ENCODE peak calls at places on chromosome 3, in ten cellular contexts. K is adrenal gland, U is HS-5, F is HuH-7, G is GM18507, C is COR-L47, T is RWPE1, L is psoas muscle, Y is SK-N-MC, V is Daoy. M is an unnamed sample.
A peak's percentile ranks its signal among the peaks of the same experiment; 100 is the strongest.

GRCh38 chr3:17175187-17175839 is 290.6 kb downstream of the PLCL2 start:
- DNase-seq in K (no peak), U (peak; percentile 68), F (no peak), G (no peak), C (no peak), T (peak; percentile 6), L (no peak), Y (no peak), V (no peak), M (no peak)

GRCh38 chr3:8809341-8809740 is 39.9 kb upstream of the OXTR start:
- DNase-seq in K (no peak), U (no peak), F (no peak), G (no peak), C (no peak), T (no peak), L (no peak), Y (no peak), V (no peak), M (no peak)

GRCh38 chr3:10474847-10475246 is 30.5 kb downstream of the ATP2B2 start:
- DNase-seq in K (no peak), U (no peak), F (no peak), G (peak; percentile 30), C (no peak), T (no peak), L (no peak), Y (no peak), V (no peak), M (no peak)

GRCh38 chr3:88807471-88808090 is 299.8 kb upstream of the EPHA3 start:
- DNase-seq in K (no peak), U (peak; percentile 67), F (no peak), G (no peak), C (no peak), T (peak; percentile 47), L (no peak), Y (no peak), V (no peak), M (no peak)

GRCh38 chr3:174667386-174667785 is 191.7 kb upstream of the NAALADL2 start:
- DNase-seq in K (no peak), U (no peak), F (no peak), G (no peak), C (no peak), T (no peak), L (no peak), Y (no peak), V (no peak), M (no peak)

GRCh38 chr3:100915706-100916105 is 77.5 kb downstream of the ABI3BP start:
- DNase-seq in K (no peak), U (no peak), F (no peak), G (no peak), C (no peak), T (no peak), L (no peak), Y (no peak), V (no peak), M (no peak)

GRCh38 chr3:15113468-15113867 is 14.5 kb upstream of the RBSN start:
- DNase-seq in K (no peak), U (no peak), F (no peak), G (no peak), C (no peak), T (no peak), L (no peak), Y (no peak), V (no peak), M (no peak)

GRCh38 chr3:30333903-30334302 is 272.5 kb upstream of the TGFBR2 start:
- DNase-seq in K (no peak), U (no peak), F (no peak), G (no peak), C (no peak), T (no peak), L (no peak), Y (no peak), V (no peak), M (no peak)

M was measured in NCI-H187 treated with DMSO at 0.1 percent for 48 hours.